ENCODE peak calls at places on chromosomes 3 and 15, in ten cellular contexts. One of them, this sample, is unnamed.

GRCh38 chr3:158711886-158712285 is 20.4 kb downstream of the RARRES1 start:
- DNase-seq in NCI-H460: no peak
- DNase-seq in activated T-helper 2 cell treated with anti-CD3 and anti-CD28 coated beads, Interferon-gamma antibody, Interleukin-2, Interleukin-4, amounts not matched to agents 10 μg/mL and 5 μg/mL and 100 μg/mL, durations not matched to agents 14 hours and 24 hours and 36 hours: no peak
- DNase-seq in substantia nigra: no peak
- DNase-seq in T-helper 9 cell: no peak
- DNase-seq in MCF 10A: peak
- DNase-seq in EH: peak
- DNase-seq in GM23338: no peak
- DNase-seq in HEK293T: no peak
- DNase-seq in GM13977: no peak
- DNase-seq in this sample: no peak

GRCh38 chr15:48602358-48603122 is 43.0 kb downstream of the FBN1 start:
- DNase-seq in T-helper 9 cell: no peak
- DNase-seq in NCI-H460: no peak
- DNase-seq in HEK293T: no peak
- DNase-seq in MCF 10A: peak
- DNase-seq in substantia nigra: no peak
- DNase-seq in GM23338: peak
- DNase-seq in GM13977: no peak
- DNase-seq in activated T-helper 2 cell treated with anti-CD3 and anti-CD28 coated beads, Interferon-gamma antibody, Interleukin-2, Interleukin-4, amounts not matched to agents 10 μg/mL and 5 μg/mL and 100 μg/mL, durations not matched to agents 14 hours and 24 hours and 36 hours: no peak
- DNase-seq in EH: peak
- DNase-seq in this sample: no peak

GRCh38 chr3:104629038-104629437 is 737.7 kb upstream of the ALCAM start:
- DNase-seq in HEK293T: no peak
- DNase-seq in NCI-H460: no peak
- DNase-seq in substantia nigra: no peak
- DNase-seq in activated T-helper 2 cell treated with anti-CD3 and anti-CD28 coated beads, Interferon-gamma antibody, Interleukin-2, Interleukin-4, amounts not matched to agents 10 μg/mL and 5 μg/mL and 100 μg/mL, durations not matched to agents 14 hours and 24 hours and 36 hours: no peak
- DNase-seq in EH: peak
- DNase-seq in MCF 10A: peak
- DNase-seq in T-helper 9 cell: no peak
- DNase-seq in GM23338: no peak
- DNase-seq in GM13977: no peak
- DNase-seq in this sample: no peak

GRCh38 chr15:78251136-78251535 is 13.2 kb upstream of the DNAJA4 start:
- DNase-seq in T-helper 9 cell: no peak
- DNase-seq in NCI-H460: no peak
- DNase-seq in HEK293T: no peak
- DNase-seq in GM23338: no peak
- DNase-seq in EH: no peak
- DNase-seq in MCF 10A: no peak
- DNase-seq in GM13977: no peak
- DNase-seq in substantia nigra: no peak
- DNase-seq in activated T-helper 2 cell treated with anti-CD3 and anti-CD28 coated beads, Interferon-gamma antibody, Interleukin-2, Interleukin-4, amounts not matched to agents 10 μg/mL and 5 μg/mL and 100 μg/mL, durations not matched to agents 14 hours and 24 hours and 36 hours: no peak
- DNase-seq in this sample: no peak

GRCh38 chr3:165211749-165212148 is 15.6 kb upstream of the SLITRK3 start:
- DNase-seq in MCF 10A: no peak
- DNase-seq in HEK293T: no peak
- DNase-seq in EH: no peak
- DNase-seq in GM23338: no peak
- DNase-seq in T-helper 9 cell: no peak
- DNase-seq in GM13977: no peak
- DNase-seq in substantia nigra: no peak
- DNase-seq in NCI-H460: no peak
- DNase-seq in activated T-helper 2 cell treated with anti-CD3 and anti-CD28 coated beads, Interferon-gamma antibody, Interleukin-2, Interleukin-4, amounts not matched to agents 10 μg/mL and 5 μg/mL and 100 μg/mL, durations not matched to agents 14 hours and 24 hours and 36 hours: no peak
- DNase-seq in this sample: no peak

GRCh38 chr3:193843447-193844301 is 250.7 kb downstream of the OPA1 start:
- DNase-seq in NCI-H460: no peak
- DNase-seq in GM13977: no peak
- DNase-seq in substantia nigra: no peak
- DNase-seq in EH: no peak
- DNase-seq in T-helper 9 cell: no peak
- DNase-seq in HEK293T: no peak
- DNase-seq in GM23338: no peak
- DNase-seq in activated T-helper 2 cell treated with anti-CD3 and anti-CD28 coated beads, Interferon-gamma antibody, Interleukin-2, Interleukin-4, amounts not matched to agents 10 μg/mL and 5 μg/mL and 100 μg/mL, durations not matched to agents 14 hours and 24 hours and 36 hours: no peak
- DNase-seq in MCF 10A: no peak
- DNase-seq in this sample: no peak

GRCh38 chr3:50671331-50671730 is 3.4 kb upstream of the DOCK3 start:
- DNase-seq in activated T-helper 2 cell treated with anti-CD3 and anti-CD28 coated beads, Interferon-gamma antibody, Interleukin-2, Interleukin-4, amounts not matched to agents 10 μg/mL and 5 μg/mL and 100 μg/mL, durations not matched to agents 14 hours and 24 hours and 36 hours: no peak
- DNase-seq in HEK293T: peak
- DNase-seq in substantia nigra: no peak
- DNase-seq in GM23338: no peak
- DNase-seq in EH: peak
- DNase-seq in MCF 10A: peak
- DNase-seq in T-helper 9 cell: no peak
- DNase-seq in GM13977: no peak
- DNase-seq in NCI-H460: peak
- DNase-seq in this sample: no peak

GRCh38 chr3:135082706-135083105 is 287.6 kb downstream of the EPHB1 start:
- DNase-seq in GM23338: no peak
- DNase-seq in GM13977: no peak
- DNase-seq in HEK293T: no peak
- DNase-seq in substantia nigra: no peak
- DNase-seq in EH: no peak
- DNase-seq in activated T-helper 2 cell treated with anti-CD3 and anti-CD28 coated beads, Interferon-gamma antibody, Interleukin-2, Interleukin-4, amounts not matched to agents 10 μg/mL and 5 μg/mL and 100 μg/mL, durations not matched to agents 14 hours and 24 hours and 36 hours: no peak
- DNase-seq in NCI-H460: no peak
- DNase-seq in MCF 10A: no peak
- DNase-seq in T-helper 9 cell: no peak
- DNase-seq in this sample: no peak

GRCh38 chr15:89367485-89368451 is 33.1 kb upstream of the POLG start:
- DNase-seq in activated T-helper 2 cell treated with anti-CD3 and anti-CD28 coated beads, Interferon-gamma antibody, Interleukin-2, Interleukin-4, amounts not matched to agents 10 μg/mL and 5 μg/mL and 100 μg/mL, durations not matched to agents 14 hours and 24 hours and 36 hours: no peak
- DNase-seq in T-helper 9 cell: no peak
- DNase-seq in substantia nigra: peak
- DNase-seq in HEK293T: no peak
- DNase-seq in GM23338: peak
- DNase-seq in EH: peak
- DNase-seq in MCF 10A: no peak
- DNase-seq in NCI-H460: no peak
- DNase-seq in GM13977: peak
- DNase-seq in this sample: no peak

GRCh38 chr3:175187586-175187985 is 328.5 kb downstream of the NAALADL2 start:
- DNase-seq in MCF 10A: no peak
- DNase-seq in activated T-helper 2 cell treated with anti-CD3 and anti-CD28 coated beads, Interferon-gamma antibody, Interleukin-2, Interleukin-4, amounts not matched to agents 10 μg/mL and 5 μg/mL and 100 μg/mL, durations not matched to agents 14 hours and 24 hours and 36 hours: no peak
- DNase-seq in GM23338: no peak
- DNase-seq in HEK293T: no peak
- DNase-seq in substantia nigra: no peak
- DNase-seq in GM13977: no peak
- DNase-seq in T-helper 9 cell: no peak
- DNase-seq in NCI-H460: no peak
- DNase-seq in EH: peak
- DNase-seq in this sample: no peak

GRCh38 chr3:53772562-53773329 is 73.5 kb downstream of the CHDH start:
- DNase-seq in EH: peak
- DNase-seq in activated T-helper 2 cell treated with anti-CD3 and anti-CD28 coated beads, Interferon-gamma antibody, Interleukin-2, Interleukin-4, amounts not matched to agents 10 μg/mL and 5 μg/mL and 100 μg/mL, durations not matched to agents 14 hours and 24 hours and 36 hours: no peak
- DNase-seq in GM13977: no peak
- DNase-seq in MCF 10A: no peak
- DNase-seq in HEK293T: no peak
- DNase-seq in GM23338: no peak
- DNase-seq in T-helper 9 cell: no peak
- DNase-seq in NCI-H460: no peak
- DNase-seq in substantia nigra: no peak
- DNase-seq in this sample: no peak

GRCh38 chr3:8305371-8305770 is 196.3 kb upstream of the LMCD1 start:
- DNase-seq in GM23338: no peak
- DNase-seq in MCF 10A: no peak
- DNase-seq in GM13977: no peak
- DNase-seq in activated T-helper 2 cell treated with anti-CD3 and anti-CD28 coated beads, Interferon-gamma antibody, Interleukin-2, Interleukin-4, amounts not matched to agents 10 μg/mL and 5 μg/mL and 100 μg/mL, durations not matched to agents 14 hours and 24 hours and 36 hours: no peak
- DNase-seq in substantia nigra: no peak
- DNase-seq in EH: no peak
- DNase-seq in T-helper 9 cell: no peak
- DNase-seq in HEK293T: no peak
- DNase-seq in NCI-H460: no peak
- DNase-seq in this sample: no peak

GRCh38 chr3:13110678-13111116 is 37.5 kb upstream of the IQSEC1 start:
- DNase-seq in activated T-helper 2 cell treated with anti-CD3 and anti-CD28 coated beads, Interferon-gamma antibody, Interleukin-2, Interleukin-4, amounts not matched to agents 10 μg/mL and 5 μg/mL and 100 μg/mL, durations not matched to agents 14 hours and 24 hours and 36 hours: no peak
- DNase-seq in substantia nigra: no peak
- DNase-seq in NCI-H460: no peak
- DNase-seq in T-helper 9 cell: no peak
- DNase-seq in EH: peak
- DNase-seq in GM13977: peak
- DNase-seq in HEK293T: no peak
- DNase-seq in MCF 10A: no peak
- DNase-seq in GM23338: no peak
- DNase-seq in this sample: peak